ENCODE peak calls at places on chromosomes 11 and 22, in five cellular contexts. T is PC-3; F is lung; J is CD8-positive, alpha-beta T cell; I is K562. C is an unnamed sample.
A peak's percentile ranks its signal among the peaks of the same experiment; 100 is the strongest.

GRCh38 chr22:42695294-42695693 is 25.4 kb downstream of the A4GALT start:
- DNase-seq in T (no peak), F (no peak), J (no peak), I (no peak), C (no peak)

GRCh38 chr11:117703209-117703608 is 93.8 kb downstream of the DSCAML1 start:
- DNase-seq in T (no peak), F (no peak), J (no peak), I (no peak), C (no peak)

GRCh38 chr11:1871531-1871930 is 18.6 kb downstream of the LSP1 start:
- DNase-seq in T (no peak), F (no peak), J (no peak), I (no peak), C (peak; percentile 64)

GRCh38 chr11:61912530-61912898 is 4.9 kb downstream of the RAB3IL1 start:
- DNase-seq in T (no peak), F (peak; percentile 57), J (no peak), I (no peak), C (no peak)

GRCh38 chr11:7899418-7899817 is 31.6 kb downstream of the OR10A6 start:
- DNase-seq in T (no peak), F (no peak), J (no peak), I (no peak), C (no peak)

GRCh38 chr11:66327171-66328035 is 8.8 kb downstream of the RIN1 start:
- DNase-seq in T (peak; percentile 59), F (no peak), J (no peak), I (no peak), C (no peak)

GRCh38 chr11:10506013-10506370 is 35.0 kb downstream of the RNF141 start:
- DNase-seq in T (no peak), F (no peak), J (no peak), I (no peak), C (no peak)

GRCh38 chr11:103170865-103171264 is 61.6 kb downstream of the DYNC2H1 start:
- DNase-seq in T (no peak), F (no peak), J (no peak), I (no peak), C (no peak)

GRCh38 chr22:17775781-17776470 is 1.7 kb upstream of the BID start:
- DNase-seq in T (no peak), F (no peak), J (no peak), I (no peak), C (no peak)

GRCh38 chr11:103619480-103619879 is 417.0 kb upstream of the DDI1 start:
- DNase-seq in T (peak; percentile 62), F (no peak), J (no peak), I (no peak), C (no peak)

GRCh38 chr11:34104680-34105078 is 750 bp upstream of the NAT10 start:
- DNase-seq in T (peak; percentile 5), F (no peak), J (no peak), I (no peak), C (no peak)

GRCh38 chr11:93765551-93765950 is 18.5 kb upstream of the MED17 start:
- DNase-seq in T (no peak), F (no peak), J (no peak), I (no peak), C (no peak)

GRCh38 chr11:106813803-106814202 is 204.5 kb downstream of the GUCY1A2 start:
- DNase-seq in T (no peak), F (no peak), J (no peak), I (no peak), C (no peak)

GRCh38 chr11:111820059-111820375 is 51.4 kb downstream of the ALG9 start:
- DNase-seq in T (no peak), F (no peak), J (no peak), I (no peak), C (no peak)

GRCh38 chr22:27989758-27990450 is 70.8 kb upstream of the PITPNB start:
- DNase-seq in T (no peak), F (no peak), J (no peak), I (no peak), C (no peak)

GRCh38 chr11:47587733-47588326 is 1.4 kb downstream of the FAM180B start:
- DNase-seq in T (no peak), F (peak; percentile 46), J (no peak), I (no peak), C (no peak)

GRCh38 chr22:35549338-35549737 is 8.7 kb downstream of the RASD2 start:
- DNase-seq in T (no peak), F (no peak), J (no peak), I (no peak), C (no peak)

GRCh38 chr11:71098776-71099175 is 153.6 kb downstream of the SHANK2 start:
- DNase-seq in T (no peak), F (no peak), J (no peak), I (no peak), C (no peak)

GRCh38 chr11:112958670-112959069 is 2.5 kb upstream of the NCAM1 start:
- DNase-seq in T (peak; percentile 16), F (no peak), J (no peak), I (no peak), C (no peak)

GRCh38 chr11:103450241-103450640 is 341.0 kb downstream of the DYNC2H1 start:
- DNase-seq in T (no peak), F (no peak), J (no peak), I (no peak), C (no peak)

GRCh38 chr11:12540913-12541587 is 133.2 kb upstream of the TEAD1 start:
- DNase-seq in T (peak; percentile 29), F (no peak), J (no peak), I (no peak), C (no peak)

GRCh38 chr11:116851631-116852030 is 14.2 kb upstream of the APOA1 start:
- DNase-seq in T (no peak), F (no peak), J (peak; percentile 8), I (no peak), C (no peak)

GRCh38 chr11:88300888-88301477 is 36.6 kb downstream of the CTSC start:
- DNase-seq in T (no peak), F (peak; percentile 56), J (no peak), I (no peak), C (no peak)

GRCh38 chr11:46382644-46383403 is 1.4 kb downstream of the MDK start:
- DNase-seq in T (peak; percentile 36), F (no peak), J (no peak), I (no peak), C (no peak)

GRCh38 chr11:2915473-2915872 is 13.7 kb downstream of the PHLDA2 start:
- DNase-seq in T (no peak), F (no peak), J (no peak), I (no peak), C (no peak)

GRCh38 chr11:468036-468435 is 18.0 kb downstream of the PTDSS2 start:
- DNase-seq in T (no peak), F (no peak), J (no peak), I (no peak), C (no peak)

GRCh38 chr11:125140251-125140650 is 24.3 kb upstream of the PKNOX2 start:
- DNase-seq in T (no peak), F (no peak), J (no peak), I (no peak), C (no peak)

GRCh38 chr11:125141686-125142535 is 22.6 kb upstream of the PKNOX2 start:
- DNase-seq in T (peak; percentile 63), F (peak; percentile 36), J (peak; percentile 15), I (peak; percentile 85), C (no peak)

GRCh38 chr11:125141178-125141577 is 23.4 kb upstream of the PKNOX2 start:
- DNase-seq in T (no peak), F (no peak), J (no peak), I (no peak), C (no peak)

DNA sequence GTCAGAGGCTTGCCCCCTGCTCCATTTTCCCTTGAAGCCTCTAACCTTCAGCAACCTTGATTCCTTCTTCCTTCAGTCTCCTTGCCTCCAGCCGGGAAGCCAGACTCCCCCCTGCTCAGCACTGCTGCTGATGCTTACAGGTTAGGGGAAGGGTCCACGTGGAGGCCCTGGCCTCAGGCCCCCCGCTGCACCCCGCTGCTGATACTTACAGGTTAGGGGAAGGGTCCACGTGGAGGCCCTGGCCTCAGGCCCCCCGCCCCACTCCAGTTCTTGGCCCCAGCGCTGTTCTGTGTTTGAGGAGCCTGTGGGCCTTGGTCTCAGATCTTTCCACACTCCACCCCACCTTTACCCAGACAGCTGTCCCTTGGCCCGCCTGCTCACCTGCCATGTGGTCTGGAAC is 25.6 kb upstream of the PKNOX2 start:
- DNase-seq in T (no peak), F (no peak), J (no peak), I (no peak), C (no peak)
- H3K27ac ChIP-seq in T (no peak overlapping the region), F (no peak overlapping the region), J (no peak overlapping the region), I (no peak overlapping the region), C (no peak overlapping the region)

GRCh38 chr11:68302256-68303054 is 9.9 kb upstream of the LRP5 start:
- DNase-seq in T (peak; percentile 81), F (no peak), J (no peak), I (peak; percentile 12), C (peak; percentile 44)

GRCh38 chr11:68298659-68299516 is 13.5 kb upstream of the LRP5 start:
- DNase-seq in T (no peak), F (no peak), J (no peak), I (peak; percentile 3), C (no peak)

GRCh38 chr11:68297812-68298658 is 14.4 kb upstream of the LRP5 start:
- DNase-seq in T (peak; percentile 89), F (peak; percentile 79), J (peak; percentile 52), I (peak; percentile 90), C (peak; percentile 84)

GRCh38 chr11:68297494-68297811 is 14.9 kb upstream of the LRP5 start:
- DNase-seq in T (no peak), F (no peak), J (no peak), I (no peak), C (no peak)

GRCh38 chr11:68300076-68300830 is 12.1 kb upstream of the LRP5 start:
- DNase-seq in T (no peak), F (no peak), J (no peak), I (peak; percentile 7), C (no peak)
- TF ChIP-seq CTCF in T (peak; percentile 23), F (no peak), J (no peak), I (peak; percentile 14), C (no peak)

GRCh38 chr11:128689586-128689945 is 4.3 kb upstream of the FLI1 start:
- DNase-seq in T (no peak), F (no peak), J (no peak), I (no peak), C (no peak)

GRCh38 chr11:128689946-128690745 is 3.7 kb upstream of the FLI1 start:
- DNase-seq in T (no peak), F (no peak), J (no peak), I (no peak), C (no peak)

GRCh38 chr11:128692750-128693578 is 908 bp upstream of the FLI1 start:
- DNase-seq in T (peak; percentile 42), F (no peak), J (no peak), I (no peak), C (no peak)

GRCh38 chr11:128690746-128691091 is 3.2 kb upstream of the FLI1 start:
- DNase-seq in T (no peak), F (no peak), J (no peak), I (no peak), C (peak; percentile 40)

GRCh38 chr11:128691802-128692749 is 1.8 kb upstream of the FLI1 start:
- DNase-seq in T (no peak), F (no peak), J (no peak), I (no peak), C (no peak)
- H3K4me1 ChIP-seq in T (peaks cover 5% of the 10 kb centered on the region), F (no peaks in the 10 kb centered on the region), J (peaks cover 25% of the 10 kb centered on the region), I (peaks cover 7% of the 10 kb centered on the region), C (peaks cover 13% of the 10 kb centered on the region)

DNA sequence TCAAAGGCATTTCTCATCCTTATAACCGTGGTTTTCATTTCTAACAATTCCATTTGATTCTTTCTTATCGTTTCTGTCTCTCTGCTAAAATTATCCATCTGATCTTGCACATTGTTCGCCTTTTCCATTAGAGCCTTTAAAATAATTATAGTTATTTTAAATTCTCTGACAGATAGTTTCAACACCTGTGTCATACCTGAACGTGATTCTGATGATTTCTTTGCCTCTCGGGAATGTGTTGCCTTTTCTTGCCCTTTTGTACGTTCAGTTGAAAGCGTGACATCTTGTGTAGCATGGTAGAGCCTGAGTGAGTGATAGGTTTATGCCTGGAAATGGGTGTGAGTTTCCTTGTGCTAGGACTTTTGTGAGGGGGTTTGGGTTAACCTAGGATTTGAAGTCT is 121.5 kb upstream of the NARS2 start:
- DNase-seq in T (no peak), F (no peak), J (no peak), I (no peak), C (no peak)
- H3K27ac ChIP-seq in T (no peak overlapping the region), F (no peak overlapping the region), J (no peak overlapping the region), I (no peak overlapping the region), C (no peak overlapping the region)

C was measured in pancreas.